ENCODE peak calls at places on chromosomes 2 and 18, in seven cellular contexts. B is tibial nerve, H is neural progenitor cell, J is upper lobe of right lung, F is colonic mucosa, C is lung, L is heart right ventricle. Y is an unnamed sample.

GRCh38 chr2:202172439-202173191 is 65.8 kb downstream of the SUMO1 start:
- DNase-seq in F (no peak), C (no peak), B (no peak), L (no peak), H (no peak), J (no peak), Y (no peak)

GRCh38 chr2:8575810-8576423 is 105.9 kb upstream of the ID2 start:
- DNase-seq in F (no peak), B (no peak), C (no peak), J (no peak), H (no peak), L (no peak), Y (no peak)

GRCh38 chr18:50816767-50817166 is 3.0 kb downstream of the MRO start:
- DNase-seq in L (no peak), J (no peak), F (no peak), C (no peak), B (no peak), H (peak; percentile 33), Y (no peak)

GRCh38 chr2:141035846-141036420 is 1094.9 kb downstream of the LRP1B start:
- DNase-seq in B (no peak), L (no peak), H (no peak), C (no peak), J (no peak), F (no peak), Y (no peak)

GRCh38 chr18:8453528-8453927 is 155.7 kb upstream of the RAB12 start:
- DNase-seq in B (no peak), J (no peak), C (no peak), F (no peak), L (no peak), H (no peak), Y (no peak)

GRCh38 chr2:61421611-61422010 is 49.3 kb downstream of the USP34 start:
- DNase-seq in J (no peak), H (no peak), L (no peak), C (no peak), F (no peak), B (no peak), Y (no peak)

GRCh38 chr2:23491622-23492336 is 106.8 kb downstream of the KLHL29 start:
- DNase-seq in L (no peak), H (no peak), C (no peak), B (no peak), F (no peak), J (no peak), Y (no peak)

GRCh38 chr2:43280994-43281393 is 54.6 kb upstream of the ZFP36L2 start:
- DNase-seq in L (no peak), J (no peak), H (no peak), F (no peak), C (no peak), B (no peak), Y (no peak)

GRCh38 chr2:217037330-217037729 is 177.5 kb upstream of the TNP1 start:
- DNase-seq in B (no peak), L (no peak), J (no peak), C (no peak), F (no peak), H (no peak), Y (no peak)

GRCh38 chr18:46333371-46334199 is 229.4 kb downstream of the HAUS1 start:
- DNase-seq in B (no peak), H (peak; percentile 86), L (peak; percentile 42), J (peak; percentile 64), F (no peak), C (no peak), Y (no peak)

GRCh38 chr18:26489191-26489590 is 59.2 kb downstream of the KCTD1 start:
- DNase-seq in C (no peak), B (no peak), H (no peak), F (no peak), L (no peak), J (no peak), Y (no peak)

GRCh38 chr2:64697286-64698023 is 43.7 kb upstream of the SERTAD2 start:
- DNase-seq in C (no peak), L (no peak), F (no peak), H (no peak), B (no peak), J (no peak), Y (no peak)

GRCh38 chr2:24971300-24971549 is 530 bp downstream of the DNAJC27 start:
- DNase-seq in H (no peak), F (no peak), L (no peak), B (no peak), J (no peak), C (no peak), Y (no peak)

GRCh38 chr2:234985608-234986115 is 33.8 kb downstream of the SH3BP4 start:
- DNase-seq in H (no peak), C (no peak), B (no peak), F (no peak), L (no peak), J (no peak), Y (no peak)

GRCh38 chr2:234982096-234982834 is 30.4 kb downstream of the SH3BP4 start:
- DNase-seq in L (no peak), H (no peak), F (no peak), B (no peak), C (no peak), J (no peak), Y (no peak)

GRCh38 chr2:234980476-234981187 is 28.8 kb downstream of the SH3BP4 start:
- DNase-seq in H (no peak), B (no peak), C (no peak), F (peak; percentile 65), L (no peak), J (no peak), Y (no peak)

GRCh38 chr2:234981197-234982095 is 29.6 kb downstream of the SH3BP4 start:
- DNase-seq in B (peak; percentile 49), C (peak; percentile 71), H (peak; percentile 77), L (peak; percentile 77), J (no peak), F (peak; percentile 66), Y (peak; percentile 91)

GRCh38 chr2:234983011-234983726 is 31.4 kb downstream of the SH3BP4 start:
- DNase-seq in B (no peak), F (peak; percentile 67), H (no peak), C (no peak), J (no peak), L (no peak), Y (no peak)
- H3K4me1 ChIP-seq in B (peaks cover 20% of the 10 kb centered on the region), F (peaks cover 32% of the 10 kb centered on the region), H (peaks cover 28% of the 10 kb centered on the region), C (peaks cover 21% of the 10 kb centered on the region), J (peaks cover 47% of the 10 kb centered on the region), L (peaks cover 64% of the 10 kb centered on the region), Y (peaks cover 4% of the 10 kb centered on the region)

DNA sequence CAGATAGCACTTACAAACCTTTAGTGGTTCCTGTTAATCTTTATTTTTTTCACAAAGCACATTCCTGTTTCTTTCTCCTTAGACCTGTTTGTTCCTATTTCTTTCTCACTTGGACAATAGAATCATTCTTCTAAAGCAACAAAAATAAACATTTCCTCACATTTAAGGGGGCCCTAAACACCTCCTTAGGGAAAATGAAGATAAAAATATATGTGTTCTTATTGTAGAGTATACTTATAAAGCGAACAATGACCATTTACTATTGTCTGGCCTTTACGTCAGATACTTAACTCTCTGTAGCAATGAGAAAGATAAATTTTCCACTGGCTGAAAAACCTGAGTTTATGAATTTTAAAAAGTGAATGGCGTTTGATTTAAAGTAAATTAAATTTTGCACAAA is 234.6 kb downstream of the TCF4 start:
- DNase-seq in J (no peak), H (no peak), L (no peak), F (no peak), B (no peak), C (no peak), Y (no peak)
- TF ChIP-seq CTCF in J (no peak), H (no peak), L (no peak), F (no peak), B (no peak), C (no peak), Y (no peak)

DNA sequence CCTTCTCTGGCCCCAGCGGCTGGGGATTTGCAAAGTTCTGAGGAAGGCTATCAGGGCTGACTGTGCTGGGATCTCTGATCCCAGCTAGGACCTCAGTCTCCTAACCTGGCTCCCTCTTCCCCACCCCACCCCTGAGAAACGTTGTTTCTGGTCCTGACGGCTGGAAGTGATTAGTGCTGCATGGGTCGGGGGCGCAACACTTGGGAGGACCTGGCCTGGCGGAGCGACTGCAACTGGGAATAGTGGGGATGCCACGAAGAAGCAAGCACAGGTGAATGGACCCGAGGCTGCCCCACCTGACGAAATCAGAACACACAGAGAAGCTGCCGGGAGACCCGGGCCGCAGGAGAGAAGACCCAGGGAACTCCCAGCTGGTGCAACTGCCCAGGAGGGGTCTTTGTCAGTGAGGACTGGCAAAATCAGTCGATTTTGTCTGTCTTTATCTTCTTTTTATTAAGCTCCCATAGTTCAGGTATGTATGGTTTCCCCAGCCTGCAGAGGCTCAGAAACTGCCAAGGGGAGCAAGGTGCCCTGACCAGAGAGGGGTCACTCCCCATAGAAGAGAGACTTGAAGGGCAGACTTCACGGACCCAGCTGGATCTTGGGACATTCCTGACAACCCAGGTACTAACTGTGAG is 656 bp upstream of the LBX2 start:
- DNase-seq in F (no peak), H (no peak), L (no peak), C (no peak), B (no peak), J (no peak), Y (no peak)
- H3K27me3 ChIP-seq in F (peaks cover 17% of the 10 kb centered on the region), H (peaks cover 100% of the 10 kb centered on the region), L (peaks cover 9% of the 10 kb centered on the region), C (no peaks in the 10 kb centered on the region), B (no peaks in the 10 kb centered on the region), J (peaks cover 41% of the 10 kb centered on the region), Y (peaks cover 21% of the 10 kb centered on the region)

DNA sequence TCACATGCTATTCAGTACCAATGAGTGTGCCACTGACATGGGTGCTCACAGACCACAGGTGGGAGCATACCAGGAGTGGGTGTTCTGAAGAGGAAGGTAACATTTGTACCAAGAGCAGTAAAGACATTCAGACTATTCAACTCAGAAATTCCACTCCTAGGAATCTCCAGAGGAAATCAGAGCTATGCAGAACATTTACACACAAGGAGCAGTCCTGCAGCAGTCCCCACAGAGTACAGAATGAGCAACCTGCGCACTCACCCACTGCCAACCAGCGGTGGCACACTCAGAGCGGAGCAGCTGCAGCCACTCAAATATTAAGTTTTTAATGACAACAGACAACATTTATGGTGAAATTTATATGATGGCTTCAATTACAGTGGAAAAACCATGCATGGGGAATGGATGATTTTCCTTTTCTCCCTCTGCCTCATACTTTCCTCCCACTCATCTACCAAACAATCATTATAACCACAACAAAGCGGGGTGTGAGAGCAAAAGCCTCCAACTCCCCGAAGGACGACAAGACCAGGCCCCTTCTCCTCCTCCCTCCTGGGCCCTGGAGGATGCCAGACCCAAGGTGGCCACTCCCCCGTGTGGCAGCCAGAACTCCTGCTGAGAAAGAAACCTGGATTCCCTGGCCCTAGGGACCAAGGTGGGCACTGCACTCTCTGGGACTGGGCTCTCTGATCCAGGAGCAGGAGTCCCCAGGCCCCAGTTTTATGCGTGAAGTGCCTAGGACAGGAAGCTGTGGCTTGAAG is 5.4 kb downstream of the HS6ST1 start:
- DNase-seq in B (no peak), L (no peak), H (no peak), J (no peak), C (no peak), F (peak; percentile 16), Y (peak; percentile 53)
- H3K4me1 ChIP-seq in B (peaks cover 41% of the 10 kb centered on the region), L (peaks cover 55% of the 10 kb centered on the region), H (peaks cover 41% of the 10 kb centered on the region), J (peaks cover 43% of the 10 kb centered on the region), C (peaks cover 43% of the 10 kb centered on the region), F (peaks cover 6% of the 10 kb centered on the region), Y (no peaks in the 10 kb centered on the region)

GRCh38 chr2:179440642-179441251 is 176.1 kb upstream of the SESTD1 start:
- DNase-seq in L (no peak), F (no peak), J (no peak), B (no peak), C (no peak), H (peak; percentile 43), Y (no peak)
- TF ChIP-seq CTCF in L (peak; percentile 61), F (peak; percentile 61), J (peak; percentile 64), B (peak; percentile 51), C (no peak), H (peak; percentile 73), Y (peak; percentile 66)

GRCh38 chr2:239611222-239611795 is 210.5 kb upstream of the HDAC4 start:
- DNase-seq in J (no peak), L (no peak), F (peak; percentile 17), H (no peak), B (no peak), C (no peak), Y (peak; percentile 42)
- H3K27me3 ChIP-seq in J (no peaks in the 10 kb centered on the region), L (no peaks in the 10 kb centered on the region), F (no peaks in the 10 kb centered on the region), H (no peaks in the 10 kb centered on the region), B (no peaks in the 10 kb centered on the region), C (no peaks in the 10 kb centered on the region), Y (no peaks in the 10 kb centered on the region)